ENCODE peak calls at places on chromosomes 11 and 22, in ten cellular contexts. One of them, this sample, is unnamed.

GRCh38 chr22:38862375-38863329 is 9.4 kb downstream of the CBX6 start:
- DNase-seq in mucosa of descending colon: no peak
- DNase-seq in cardiac muscle cell: peak
- DNase-seq in fibroblast of lung: peak
- DNase-seq in PC-9: no peak
- DNase-seq in adrenal gland: peak
- DNase-seq in glutamatergic neuron: no peak
- DNase-seq in ascending aorta: no peak
- DNase-seq in RWPE1: no peak
- DNase-seq in HFF-Myc: no peak
- DNase-seq in this sample: no peak

GRCh38 chr11:69906453-69906907 is 87.3 kb upstream of the FGF3 start:
- DNase-seq in glutamatergic neuron: no peak
- DNase-seq in ascending aorta: no peak
- DNase-seq in cardiac muscle cell: no peak
- DNase-seq in mucosa of descending colon: no peak
- DNase-seq in PC-9: peak
- DNase-seq in HFF-Myc: no peak
- DNase-seq in fibroblast of lung: no peak
- DNase-seq in RWPE1: no peak
- DNase-seq in adrenal gland: peak
- DNase-seq in this sample: no peak

GRCh38 chr11:64094463-64095223 is 58.9 kb downstream of the FLRT1 start:
- DNase-seq in fibroblast of lung: peak
- DNase-seq in ascending aorta: no peak
- DNase-seq in PC-9: peak
- DNase-seq in mucosa of descending colon: no peak
- DNase-seq in HFF-Myc: peak
- DNase-seq in glutamatergic neuron: no peak
- DNase-seq in adrenal gland: peak
- DNase-seq in cardiac muscle cell: peak
- DNase-seq in RWPE1: peak
- DNase-seq in this sample: no peak

GRCh38 chr22:39703890-39704658 is 133.5 kb downstream of the CACNA1I start:
- DNase-seq in fibroblast of lung: peak
- DNase-seq in adrenal gland: no peak
- DNase-seq in PC-9: no peak
- DNase-seq in ascending aorta: no peak
- DNase-seq in mucosa of descending colon: no peak
- DNase-seq in glutamatergic neuron: peak
- DNase-seq in HFF-Myc: no peak
- DNase-seq in RWPE1: no peak
- DNase-seq in cardiac muscle cell: peak
- DNase-seq in this sample: no peak

GRCh38 chr22:38230108-38230825 is 28.5 kb downstream of the MAFF start:
- DNase-seq in RWPE1: no peak
- DNase-seq in mucosa of descending colon: no peak
- DNase-seq in glutamatergic neuron: no peak
- DNase-seq in cardiac muscle cell: peak
- DNase-seq in HFF-Myc: peak
- DNase-seq in ascending aorta: no peak
- DNase-seq in PC-9: no peak
- DNase-seq in adrenal gland: peak
- DNase-seq in fibroblast of lung: no peak
- DNase-seq in this sample: no peak

GRCh38 chr11:120517390-120518315 is 6.1 kb downstream of the GRIK4 start:
- DNase-seq in fibroblast of lung: peak
- DNase-seq in RWPE1: no peak
- DNase-seq in adrenal gland: no peak
- DNase-seq in mucosa of descending colon: no peak
- DNase-seq in PC-9: no peak
- DNase-seq in HFF-Myc: no peak
- DNase-seq in glutamatergic neuron: no peak
- DNase-seq in cardiac muscle cell: peak
- DNase-seq in ascending aorta: no peak
- DNase-seq in this sample: no peak

GRCh38 chr11:101738494-101738893 is 154.7 kb upstream of the TRPC6 start:
- DNase-seq in HFF-Myc: no peak
- DNase-seq in cardiac muscle cell: no peak
- DNase-seq in ascending aorta: no peak
- DNase-seq in RWPE1: no peak
- DNase-seq in adrenal gland: no peak
- DNase-seq in fibroblast of lung: no peak
- DNase-seq in mucosa of descending colon: no peak
- DNase-seq in glutamatergic neuron: no peak
- DNase-seq in PC-9: no peak
- DNase-seq in this sample: no peak

GRCh38 chr11:117273550-117274289 is 17.4 kb upstream of the BACE1-AS start:
- DNase-seq in RWPE1: peak
- DNase-seq in glutamatergic neuron: no peak
- DNase-seq in PC-9: no peak
- DNase-seq in HFF-Myc: peak
- DNase-seq in fibroblast of lung: peak
- DNase-seq in mucosa of descending colon: no peak
- DNase-seq in ascending aorta: no peak
- DNase-seq in adrenal gland: peak
- DNase-seq in cardiac muscle cell: peak
- DNase-seq in this sample: no peak

GRCh38 chr11:61293869-61294716 is 1.0 kb downstream of the VWCE start:
- DNase-seq in fibroblast of lung: peak
- DNase-seq in PC-9: no peak
- DNase-seq in ascending aorta: no peak
- DNase-seq in HFF-Myc: no peak
- DNase-seq in cardiac muscle cell: peak
- DNase-seq in adrenal gland: peak
- DNase-seq in RWPE1: peak
- DNase-seq in glutamatergic neuron: peak
- DNase-seq in mucosa of descending colon: peak
- DNase-seq in this sample: no peak

GRCh38 chr11:69343401-69344321 is 49.7 kb downstream of the MYEOV start:
- DNase-seq in cardiac muscle cell: no peak
- DNase-seq in HFF-Myc: no peak
- DNase-seq in RWPE1: no peak
- DNase-seq in PC-9: no peak
- DNase-seq in fibroblast of lung: no peak
- DNase-seq in ascending aorta: no peak
- DNase-seq in adrenal gland: no peak
- DNase-seq in glutamatergic neuron: no peak
- DNase-seq in mucosa of descending colon: no peak
- DNase-seq in this sample: no peak

DNA sequence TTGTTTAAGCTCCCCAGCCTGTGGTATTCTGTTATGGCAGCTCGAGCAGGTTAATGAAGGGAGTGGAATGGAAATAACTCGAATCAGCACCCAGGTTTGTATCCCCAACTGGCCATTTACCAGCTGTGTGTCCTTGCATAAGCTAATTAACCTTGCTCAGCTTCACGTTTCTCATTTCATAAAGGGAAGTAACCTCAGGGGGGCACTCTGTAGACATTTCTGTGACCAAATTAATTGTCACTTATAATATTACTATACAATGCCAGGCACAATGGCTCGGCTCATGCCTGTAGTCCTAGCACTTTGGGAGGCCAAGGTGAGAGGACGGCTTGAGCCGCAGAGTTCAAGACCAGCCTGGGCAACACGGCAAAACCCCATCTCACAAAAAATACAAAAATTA is 13.8 kb downstream of the ADA2 start:
- DNase-seq in adrenal gland: no peak
- DNase-seq in HFF-Myc: no peak
- DNase-seq in ascending aorta: no peak
- DNase-seq in PC-9: no peak
- DNase-seq in cardiac muscle cell: peak
- DNase-seq in mucosa of descending colon: no peak
- DNase-seq in fibroblast of lung: no peak
- DNase-seq in glutamatergic neuron: no peak
- DNase-seq in RWPE1: no peak
- DNase-seq in this sample: no peak
- TF ChIP-seq CTCF in adrenal gland: no peak
- TF ChIP-seq CTCF in HFF-Myc: no peak
- TF ChIP-seq CTCF in ascending aorta: no peak
- TF ChIP-seq CTCF in PC-9: no peak
- TF ChIP-seq CTCF in cardiac muscle cell: no peak
- TF ChIP-seq CTCF in mucosa of descending colon: no peak
- TF ChIP-seq CTCF in fibroblast of lung: peak
- TF ChIP-seq CTCF in glutamatergic neuron: no peak
- TF ChIP-seq CTCF in RWPE1: no peak
- TF ChIP-seq CTCF in this sample: no peak

GRCh38 chr11:3010521-3011275 is 18.6 kb upstream of the NAP1L4 start:
- DNase-seq in fibroblast of lung: no peak
- DNase-seq in RWPE1: no peak
- DNase-seq in HFF-Myc: no peak
- DNase-seq in adrenal gland: no peak
- DNase-seq in cardiac muscle cell: no peak
- DNase-seq in mucosa of descending colon: no peak
- DNase-seq in PC-9: no peak
- DNase-seq in glutamatergic neuron: no peak
- DNase-seq in ascending aorta: no peak
- DNase-seq in this sample: no peak

GRCh38 chr11:3010004-3010403 is 17.9 kb upstream of the NAP1L4 start:
- DNase-seq in glutamatergic neuron: no peak
- DNase-seq in HFF-Myc: no peak
- DNase-seq in cardiac muscle cell: no peak
- DNase-seq in RWPE1: no peak
- DNase-seq in fibroblast of lung: no peak
- DNase-seq in mucosa of descending colon: no peak
- DNase-seq in ascending aorta: no peak
- DNase-seq in PC-9: no peak
- DNase-seq in adrenal gland: no peak
- DNase-seq in this sample: no peak

GRCh38 chr11:3007404-3008010 is 15.4 kb upstream of the NAP1L4 start:
- DNase-seq in mucosa of descending colon: no peak
- DNase-seq in adrenal gland: no peak
- DNase-seq in cardiac muscle cell: no peak
- DNase-seq in PC-9: no peak
- DNase-seq in glutamatergic neuron: no peak
- DNase-seq in fibroblast of lung: no peak
- DNase-seq in ascending aorta: no peak
- DNase-seq in HFF-Myc: no peak
- DNase-seq in RWPE1: no peak
- DNase-seq in this sample: no peak

GRCh38 chr11:3009481-3009880 is 17.4 kb upstream of the NAP1L4 start:
- DNase-seq in cardiac muscle cell: no peak
- DNase-seq in mucosa of descending colon: no peak
- DNase-seq in adrenal gland: no peak
- DNase-seq in HFF-Myc: no peak
- DNase-seq in ascending aorta: no peak
- DNase-seq in PC-9: no peak
- DNase-seq in RWPE1: no peak
- DNase-seq in glutamatergic neuron: no peak
- DNase-seq in fibroblast of lung: no peak
- DNase-seq in this sample: no peak

DNA sequence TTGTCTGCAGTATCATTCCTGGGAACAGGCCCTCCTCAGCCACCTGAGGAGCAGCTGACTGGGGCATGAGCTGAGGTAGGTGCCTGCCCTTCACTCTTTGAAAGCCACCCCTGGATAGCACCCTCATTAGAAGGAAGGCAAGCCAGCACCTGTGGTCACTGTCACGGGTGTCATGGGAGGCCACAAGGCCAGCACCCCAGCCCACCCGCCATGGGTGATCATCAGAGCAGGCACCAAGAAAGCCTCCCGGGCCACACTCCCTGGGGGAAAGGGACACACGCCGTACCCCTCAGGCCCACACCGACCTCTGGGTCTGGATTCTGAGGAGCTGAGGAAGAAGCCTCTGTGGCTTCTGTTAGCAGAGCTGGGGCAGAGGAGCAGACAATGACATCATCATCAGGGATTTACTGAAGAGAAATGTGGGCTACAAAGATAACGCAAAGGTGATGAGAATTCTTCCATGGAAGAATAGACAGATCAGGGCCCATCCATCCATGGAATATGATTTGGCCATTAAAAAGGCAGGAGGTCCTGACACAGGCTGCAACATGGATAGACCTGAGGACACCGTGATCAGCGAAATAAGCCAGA is 16.7 kb upstream of the NAP1L4 start:
- DNase-seq in cardiac muscle cell: no peak
- DNase-seq in RWPE1: no peak
- DNase-seq in fibroblast of lung: no peak
- DNase-seq in mucosa of descending colon: no peak
- DNase-seq in ascending aorta: no peak
- DNase-seq in HFF-Myc: no peak
- DNase-seq in glutamatergic neuron: no peak
- DNase-seq in PC-9: no peak
- DNase-seq in adrenal gland: no peak
- DNase-seq in this sample: no peak
- TF ChIP-seq CTCF in cardiac muscle cell: no peak
- TF ChIP-seq CTCF in RWPE1: no peak
- TF ChIP-seq CTCF in fibroblast of lung: no peak
- TF ChIP-seq CTCF in mucosa of descending colon: no peak
- TF ChIP-seq CTCF in ascending aorta: no peak
- TF ChIP-seq CTCF in HFF-Myc: no peak
- TF ChIP-seq CTCF in glutamatergic neuron: no peak
- TF ChIP-seq CTCF in PC-9: no peak
- TF ChIP-seq CTCF in adrenal gland: no peak
- TF ChIP-seq CTCF in this sample: no peak

DNA sequence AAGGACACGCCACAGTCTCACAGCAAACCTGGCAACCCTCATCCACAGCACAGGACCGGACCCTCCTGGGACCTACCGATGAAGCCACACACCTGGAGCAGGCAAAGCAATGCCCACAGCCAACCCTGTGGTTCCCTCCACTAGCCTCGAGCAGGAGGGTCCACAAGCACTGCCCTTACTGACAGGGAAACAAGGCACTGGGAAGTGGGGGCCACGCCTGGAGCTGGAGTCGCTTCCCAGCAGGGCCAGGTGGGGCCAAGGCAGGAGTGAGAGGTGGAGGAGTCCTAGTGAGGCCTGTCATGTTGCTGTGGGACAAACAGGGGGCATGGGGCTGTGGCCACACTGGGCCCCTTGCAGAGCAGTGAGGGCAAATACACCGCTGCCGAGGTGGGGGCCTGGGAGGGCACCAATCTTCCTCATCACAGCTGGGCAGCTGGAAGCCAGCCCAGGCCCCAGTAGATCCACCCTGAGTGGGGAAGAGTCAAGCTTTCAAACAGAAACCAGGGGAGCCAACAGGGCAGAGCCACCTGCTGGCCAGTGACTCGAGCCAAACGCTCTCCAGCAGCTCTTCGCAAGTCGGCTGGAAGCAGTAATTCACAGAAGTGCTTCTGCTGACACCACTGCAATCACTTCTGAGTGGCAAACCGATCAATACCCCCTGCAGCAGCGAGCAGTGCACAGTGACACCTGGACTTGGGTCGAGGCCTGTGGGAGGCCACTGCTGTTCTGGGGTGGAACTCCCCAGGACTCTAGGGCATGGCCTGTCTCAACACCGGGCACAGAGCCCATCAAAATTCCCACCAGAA is 13.7 kb downstream of the SULT4A1 start:
- DNase-seq in RWPE1: no peak
- DNase-seq in HFF-Myc: no peak
- DNase-seq in cardiac muscle cell: peak
- DNase-seq in fibroblast of lung: peak
- DNase-seq in ascending aorta: peak
- DNase-seq in glutamatergic neuron: peak
- DNase-seq in mucosa of descending colon: peak
- DNase-seq in PC-9: no peak
- DNase-seq in adrenal gland: no peak
- DNase-seq in this sample: no peak
- TF ChIP-seq CTCF in RWPE1: no peak
- TF ChIP-seq CTCF in HFF-Myc: peak
- TF ChIP-seq CTCF in cardiac muscle cell: peak
- TF ChIP-seq CTCF in fibroblast of lung: peak
- TF ChIP-seq CTCF in ascending aorta: no peak
- TF ChIP-seq CTCF in glutamatergic neuron: no peak
- TF ChIP-seq CTCF in mucosa of descending colon: no peak
- TF ChIP-seq CTCF in PC-9: peak
- TF ChIP-seq CTCF in adrenal gland: no peak
- TF ChIP-seq CTCF in this sample: peak

GRCh38 chr22:17942721-17943120 is 81.6 kb downstream of the MICAL3 start:
- DNase-seq in HFF-Myc: no peak
- DNase-seq in PC-9: no peak
- DNase-seq in fibroblast of lung: no peak
- DNase-seq in adrenal gland: no peak
- DNase-seq in cardiac muscle cell: no peak
- DNase-seq in glutamatergic neuron: no peak
- DNase-seq in RWPE1: no peak
- DNase-seq in mucosa of descending colon: no peak
- DNase-seq in ascending aorta: no peak
- DNase-seq in this sample: no peak
- TF ChIP-seq CTCF in HFF-Myc: no peak
- TF ChIP-seq CTCF in PC-9: no peak
- TF ChIP-seq CTCF in fibroblast of lung: no peak
- TF ChIP-seq CTCF in adrenal gland: no peak
- TF ChIP-seq CTCF in cardiac muscle cell: no peak
- TF ChIP-seq CTCF in glutamatergic neuron: no peak
- TF ChIP-seq CTCF in RWPE1: no peak
- TF ChIP-seq CTCF in mucosa of descending colon: no peak
- TF ChIP-seq CTCF in ascending aorta: no peak
- TF ChIP-seq CTCF in this sample: no peak